ENCODE peak calls at places on chromosomes 2 and 18, in nine cellular contexts. S, L, Q, T, O, K, H, U and E are unnamed samples. For H3K27me3 and H3K9me3, the result is how much of the 10 kb centered on the place peaks cover.

GRCh38 chr2:48221846-48222516 is 308.0 kb upstream of the STON1 start:
- DNase-seq in Q (no peak), O (no peak), S (no peak), K (no peak), L (no peak), T (no peak), H (no peak), U (no peak), E (no peak)

GRCh38 chr18:74994502-74995403 is 214.2 kb downstream of the PTGR3 start:
- DNase-seq in S (peak), U (peak), T (peak), L (peak), K (no peak), Q (no peak), O (no peak), H (no peak), E (no peak)

GRCh38 chr18:46859855-46860254 is 57.5 kb downstream of the PIAS2 start:
- DNase-seq in O (no peak), K (no peak), U (no peak), T (no peak), S (peak), Q (no peak), H (no peak), L (no peak), E (no peak)

GRCh38 chr2:78978340-78978739 is 47.2 kb upstream of the REG3G start:
- DNase-seq in H (no peak), Q (no peak), K (no peak), T (no peak), S (no peak), O (no peak), U (no peak), L (no peak), E (no peak)

GRCh38 chr2:203689424-203690109 is 16.9 kb upstream of the CD28 start:
- DNase-seq in T (no peak), H (no peak), U (no peak), K (no peak), L (no peak), S (no peak), O (no peak), Q (no peak), E (no peak)

GRCh38 chr2:56230171-56230570 is 46.4 kb downstream of the CCDC85A start:
- DNase-seq in Q (no peak), K (no peak), H (no peak), U (no peak), S (peak), O (no peak), L (no peak), T (no peak), E (no peak)

GRCh38 chr2:108594982-108595464 is 60.8 kb downstream of the LIMS1 start:
- DNase-seq in S (peak), T (no peak), O (no peak), U (peak), H (no peak), L (no peak), Q (no peak), K (no peak), E (no peak)

GRCh38 chr2:207051345-207051959 is 112.1 kb downstream of the CPO start:
- DNase-seq in Q (no peak), L (no peak), S (peak), U (no peak), T (no peak), K (no peak), O (no peak), H (no peak), E (no peak)

GRCh38 chr18:21769206-21769605 is 28.6 kb downstream of the MIB1 start:
- DNase-seq in S (no peak), H (no peak), L (no peak), Q (no peak), K (no peak), O (no peak), T (no peak), U (no peak), E (no peak)

GRCh38 chr2:217899231-217900009 is 103.4 kb downstream of the TNS1 start:
- DNase-seq in Q (peak), U (peak), S (peak), O (peak), L (peak), T (no peak), K (peak), H (peak), E (no peak)

GRCh38 chr2:211086049-211086448 is 529.6 kb downstream of the CPS1 start:
- DNase-seq in T (no peak), H (no peak), K (no peak), S (no peak), L (no peak), Q (no peak), O (no peak), U (no peak), E (no peak)

GRCh38 chr2:33477473-33478468 is 1.3 kb downstream of the RASGRP3 start:
- DNase-seq in H (no peak), U (no peak), S (no peak), T (no peak), L (peak), K (peak), O (no peak), Q (no peak), E (no peak)

GRCh38 chr2:119827866-119828507 is 68.3 kb downstream of the PTPN4 start:
- DNase-seq in S (peak), H (no peak), L (no peak), K (no peak), O (no peak), T (no peak), Q (peak), U (no peak), E (no peak)

GRCh38 chr2:85308951-85309555 is 18.7 kb downstream of the TGOLN2 start:
- DNase-seq in S (peak), K (peak), Q (peak), H (peak), L (peak), O (no peak), U (no peak), T (no peak), E (no peak)

GRCh38 chr2:65554765-65555561 is 122.6 kb upstream of the SPRED2 start:
- DNase-seq in K (no peak), L (no peak), H (no peak), T (no peak), Q (no peak), S (peak), O (no peak), U (no peak), E (no peak)

GRCh38 chr2:231709981-231710750 is 1.8 kb downstream of the PTMA start:
- DNase-seq in T (peak), H (peak), S (peak), O (peak), U (peak), Q (peak), K (peak), L (peak), E (no peak)

GRCh38 chr2:37829616-37830385 is 95.3 kb upstream of the RMDN2 start:
- DNase-seq in H (no peak), T (no peak), O (no peak), Q (peak), L (no peak), U (no peak), S (no peak), K (no peak), E (no peak)

GRCh38 chr2:64036343-64036742 is 17.1 kb upstream of the VPS54 start:
- DNase-seq in H (no peak), O (no peak), T (no peak), Q (no peak), L (no peak), U (no peak), S (peak), K (no peak), E (no peak)

GRCh38 chr2:33136056-33136455 is 189.3 kb downstream of the LTBP1 start:
- DNase-seq in O (no peak), Q (no peak), T (no peak), H (no peak), L (no peak), K (no peak), U (no peak), S (peak), E (no peak)

GRCh38 chr18:23238152-23238531 is 102.9 kb downstream of the CABLES1 start:
- DNase-seq in S (peak), L (peak), Q (no peak), H (peak), O (peak), T (no peak), K (peak), U (no peak), E (no peak)

GRCh38 chr2:41878056-41878455 is 169.8 kb upstream of the PKDCC start:
- DNase-seq in S (no peak), Q (no peak), T (no peak), U (no peak), H (no peak), O (no peak), K (no peak), L (no peak), E (no peak)

GRCh38 chr2:152755029-152755428 is 36.6 kb downstream of the ARL6IP6 start:
- DNase-seq in H (peak), K (no peak), L (no peak), S (no peak), O (no peak), T (no peak), U (peak), Q (no peak), E (no peak)

GRCh38 chr2:136653836-136654235 is 111.5 kb upstream of the THSD7B start:
- DNase-seq in U (no peak), Q (no peak), T (no peak), O (peak), L (no peak), K (no peak), S (no peak), H (no peak), E (no peak)

GRCh38 chr18:52903858-52904257 is 563.9 kb downstream of the DCC start:
- DNase-seq in S (no peak), U (peak), T (no peak), L (peak), H (no peak), Q (peak), O (no peak), K (peak), E (no peak)

GRCh38 chr2:61887684-61888303 is 662 bp downstream of the CCT4 start:
- DNase-seq in H (no peak), S (peak), L (no peak), O (no peak), K (no peak), T (no peak), U (no peak), Q (no peak), E (no peak)

GRCh38 chr2:54574107-54574859 is 118.2 kb downstream of the SPTBN1 start:
- DNase-seq in T (peak), K (no peak), Q (no peak), U (no peak), H (no peak), S (peak), O (no peak), L (peak), E (no peak)

GRCh38 chr18:79878741-79879358 is 72.6 kb downstream of the SLC66A2 start:
- DNase-seq in K (no peak), O (no peak), L (no peak), H (no peak), Q (no peak), U (no peak), T (no peak), S (no peak), E (no peak)

GRCh38 chr2:85704800-85705679 is 10.9 kb downstream of the GNLY start:
- DNase-seq in U (no peak), T (peak), K (no peak), Q (no peak), O (no peak), S (no peak), H (no peak), L (no peak), E (no peak)

GRCh38 chr2:128594273-128594910 is 275.7 kb upstream of the HS6ST1 start:
- DNase-seq in H (no peak), Q (no peak), U (no peak), O (no peak), K (no peak), T (no peak), L (no peak), S (no peak), E (no peak)
- H3K27ac ChIP-seq in H (no peak), Q (no peak), U (no peak), O (no peak), K (peak), T (no peak), L (no peak), S (no peak), E (no peak)

DNA sequence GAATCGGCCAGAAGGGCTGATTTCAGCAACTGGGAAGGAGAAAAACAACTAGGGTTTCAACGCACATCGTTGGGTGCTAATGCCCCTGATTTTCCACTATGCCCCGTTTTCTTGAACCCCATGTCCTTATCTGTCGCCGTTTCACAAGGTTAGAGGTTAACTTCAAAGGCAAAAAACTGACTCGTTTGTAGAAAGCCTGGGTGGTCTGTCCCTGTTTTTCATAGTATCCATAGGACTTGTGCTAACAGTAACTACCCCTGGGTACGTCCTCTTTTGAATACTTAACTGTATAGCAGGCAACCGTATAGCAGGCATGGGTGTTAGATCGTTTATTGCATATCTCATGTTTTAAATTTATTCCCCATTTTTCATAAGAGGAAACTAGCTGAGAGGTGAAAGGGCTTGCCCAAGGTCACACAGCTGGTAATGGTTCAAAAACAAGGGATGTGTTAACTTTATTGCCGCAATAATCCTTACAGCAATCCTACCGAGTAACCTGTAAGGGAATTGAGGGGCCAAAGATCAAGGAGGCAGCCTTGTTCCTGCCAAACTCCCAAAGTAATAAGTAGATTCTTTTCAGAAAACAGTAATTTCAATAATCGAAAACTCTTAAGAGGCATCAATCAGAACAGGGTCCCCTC is 897 bp upstream of the MGAT4A start:
- DNase-seq in T (no peak), K (no peak), L (peak), U (no peak), O (no peak), H (no peak), S (no peak), Q (no peak), E (no peak)
- H3K27me3 ChIP-seq in T (under half), K (under half), L (under half), U (half or more), O (under half), H (under half), S (under half), Q (under half), E (under half)

DNA sequence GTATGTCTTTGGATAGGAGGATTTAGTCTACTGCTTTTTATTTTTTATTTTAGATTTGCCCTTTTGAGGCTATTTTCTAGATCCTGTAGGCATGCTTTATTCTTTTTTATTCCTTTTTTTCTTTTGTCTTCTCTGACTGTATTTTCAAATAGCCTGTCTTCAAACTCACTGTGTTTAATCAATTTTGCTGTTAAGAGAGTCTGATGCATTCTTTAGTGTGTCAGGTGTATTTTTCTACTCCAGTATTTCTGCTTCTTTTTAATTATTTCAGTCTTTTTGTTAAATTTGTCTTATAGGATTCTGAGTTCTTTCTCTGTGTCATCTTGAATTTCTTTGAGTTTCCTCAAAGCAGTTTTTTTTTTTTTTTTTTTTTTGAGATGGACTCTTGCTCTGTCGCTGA is 113.5 kb downstream of the NAT8 start:
- DNase-seq in L (no peak), T (no peak), H (no peak), U (no peak), O (no peak), Q (no peak), K (no peak), S (no peak), E (no peak)
- H3K9me3 ChIP-seq in L (under half), T (under half), H (under half), U (half or more), O (under half), Q (under half), K (under half), S (under half), E (under half)

DNA sequence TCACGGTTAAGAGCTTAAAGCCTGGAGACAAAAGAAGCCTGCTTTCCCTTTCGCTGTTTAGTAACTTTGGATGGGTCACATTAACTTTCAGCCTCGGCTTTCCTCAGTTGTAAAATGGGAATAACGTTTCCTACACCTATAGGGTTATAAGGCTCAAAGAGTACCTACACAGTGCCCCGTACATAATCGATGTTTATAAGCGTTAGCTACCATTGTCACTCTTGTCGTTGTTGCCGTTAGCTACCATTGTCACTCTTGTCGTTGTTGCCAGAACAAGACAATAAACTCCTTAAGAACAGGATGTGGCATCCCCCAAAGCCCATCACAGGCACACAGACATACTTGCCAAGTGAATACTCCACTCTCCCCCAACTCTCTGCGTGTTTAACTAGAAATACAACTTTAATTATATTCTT is 901 bp upstream of the MFSD6 start:
- DNase-seq in H (no peak), U (peak), K (no peak), S (no peak), T (peak), L (no peak), Q (no peak), O (no peak), E (no peak)
- H3K27ac ChIP-seq in H (peak), U (no peak), K (no peak), S (no peak), T (peak), L (peak), Q (no peak), O (peak), E (peak)

GRCh38 chr2:237403024-237403882 is 10.7 kb downstream of the COL6A3 start:
- DNase-seq in K (no peak), O (no peak), Q (no peak), S (peak), L (no peak), T (no peak), U (no peak), H (peak), E (no peak)
- H3K27me3 ChIP-seq in K (under half), O (under half), Q (half or more), S (under half), L (under half), T (under half), U (under half), H (under half), E (under half)

DNA sequence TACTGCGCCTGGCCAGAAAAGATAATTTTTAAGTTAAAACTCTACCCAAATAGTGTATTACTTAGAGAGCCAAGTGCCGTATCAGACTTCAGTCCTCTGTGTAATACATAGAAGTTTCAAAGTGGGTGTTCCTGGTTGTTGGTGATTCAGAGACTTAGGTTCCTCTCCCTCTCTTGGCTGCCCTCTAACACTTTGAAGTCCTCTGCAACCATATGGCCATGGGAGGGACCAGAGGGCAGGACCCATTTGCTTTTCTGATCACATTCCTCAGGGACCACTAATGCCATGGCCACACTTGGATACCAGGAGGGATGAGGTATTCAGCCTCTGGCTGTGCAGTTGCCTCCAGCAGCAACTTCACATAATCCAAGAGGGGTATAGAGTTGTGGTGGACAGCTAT is 131.5 kb downstream of the CAPN13 start:
- DNase-seq in K (no peak), L (no peak), U (no peak), H (no peak), S (no peak), Q (no peak), O (no peak), T (no peak), E (peak)
- H3K9me3 ChIP-seq in K (under half), L (under half), U (under half), H (under half), S (under half), Q (under half), O (under half), T (under half), E (under half)